ENCODE peak calls at places on chromosomes 4 and X, in five cellular contexts. I is fibroblast of the aortic adventitia, P is GM13977, M is body of pancreas, K is endothelial cell. B is an unnamed sample.

GRCh38 chrX:137052641-137053235 is 18.9 kb upstream of the GPR101 start:
- DNase-seq in I (no peak), P (no peak), M (peak), K (peak), B (no peak)

GRCh38 chrX:48897157-48897620 is 379 bp downstream of the TIMM17B start:
- DNase-seq in I (peak), P (no peak), M (peak), K (peak), B (peak)

GRCh38 chrX:31314921-31315320 is 243.1 kb upstream of the FTHL17 start:
- DNase-seq in I (peak), P (no peak), M (no peak), K (no peak), B (peak)

GRCh38 chr4:47106561-47106960 is 75.2 kb downstream of the GABRB1 start:
- DNase-seq in I (peak), P (no peak), M (no peak), K (no peak), B (no peak)

GRCh38 chrX:65407157-65407626 is 127.4 kb downstream of the LAS1L start:
- DNase-seq in I (no peak), P (no peak), M (no peak), K (no peak), B (no peak)

GRCh38 chrX:117543885-117544284 is 572.7 kb downstream of the KLHL13 start:
- DNase-seq in I (no peak), P (no peak), M (no peak), K (no peak), B (no peak)

GRCh38 chr4:187276786-187277408 is 553.2 kb upstream of the FAT1 start:
- DNase-seq in I (no peak), P (no peak), M (no peak), K (no peak), B (peak)

GRCh38 chr4:52273885-52274284 is 222.8 kb downstream of the SPATA18 start:
- DNase-seq in I (no peak), P (no peak), M (no peak), K (no peak), B (no peak)

GRCh38 chr4:54961357-54961975 is 163.9 kb downstream of the KDR start:
- DNase-seq in I (peak), P (peak), M (no peak), K (peak), B (peak)

GRCh38 chrX:18898091-18898490 is 85.8 kb downstream of the PHKA2 start:
- DNase-seq in I (no peak), P (no peak), M (no peak), K (no peak), B (no peak)
- TF ChIP-seq CTCF in I (no peak), P (no peak), M (no peak), K (no peak), B (no peak)

GRCh38 chr4:78956979-78957378 is 17.7 kb upstream of the PAQR3 start:
- DNase-seq in I (no peak), P (no peak), M (no peak), K (no peak), B (no peak)

GRCh38 chr4:78951862-78952472 is 12.7 kb upstream of the PAQR3 start:
- DNase-seq in I (peak), P (peak), M (no peak), K (peak), B (peak)

GRCh38 chr4:78949735-78950134 is 10.5 kb upstream of the PAQR3 start:
- DNase-seq in I (peak), P (no peak), M (no peak), K (no peak), B (no peak)

GRCh38 chr4:78953231-78953630 is 14.0 kb upstream of the PAQR3 start:
- DNase-seq in I (no peak), P (no peak), M (no peak), K (no peak), B (no peak)

DNA sequence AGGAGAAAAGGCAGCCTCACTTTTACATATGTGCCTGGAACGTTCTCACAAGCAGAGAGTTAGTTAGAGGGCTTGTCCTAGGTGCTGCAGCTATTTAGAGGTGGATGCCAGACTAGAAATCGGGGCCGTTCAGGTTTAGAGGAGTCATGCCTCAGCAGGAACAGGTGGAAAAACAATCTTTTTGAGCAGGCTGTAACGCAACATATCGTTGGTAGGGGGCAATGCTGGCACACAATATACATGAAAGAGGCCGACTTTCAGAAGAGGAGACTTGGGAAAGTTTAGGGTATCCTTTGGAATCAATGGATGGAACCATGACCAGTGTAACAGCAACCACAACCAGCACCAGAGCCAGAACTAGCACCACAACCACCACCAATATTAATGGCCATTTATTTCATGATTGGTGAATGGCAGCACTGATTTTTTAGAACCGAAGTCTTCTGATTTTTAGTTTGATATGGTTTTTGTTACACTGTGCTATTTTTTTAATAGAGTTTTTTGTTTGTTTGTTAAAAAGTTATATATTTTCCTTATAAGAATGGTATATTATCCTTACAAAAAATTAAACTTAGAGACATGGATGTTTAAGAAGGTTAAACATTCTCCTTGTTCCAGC is 14.9 kb upstream of the PAQR3 start:
- DNase-seq in I (no peak), P (no peak), M (peak), K (peak), B (peak)
- TF ChIP-seq CTCF in I (peak), P (peak), M (no peak), K (peak), B (peak)

GRCh38 chr4:48129307-48130014 is 4.6 kb downstream of the TXK start:
- DNase-seq in I (peak), P (no peak), M (peak), K (no peak), B (no peak)

GRCh38 chr4:48127231-48127881 is 6.7 kb downstream of the TXK start:
- DNase-seq in I (peak), P (no peak), M (no peak), K (no peak), B (no peak)

GRCh38 chr4:48126621-48127020 is 7.4 kb downstream of the TXK start:
- DNase-seq in I (no peak), P (no peak), M (no peak), K (no peak), B (no peak)

GRCh38 chr4:48130100-48130499 is 4.0 kb downstream of the TXK start:
- DNase-seq in I (peak), P (no peak), M (no peak), K (no peak), B (no peak)

GRCh38 chr4:48127882-48128394 is 6.1 kb downstream of the TXK start:
- DNase-seq in I (peak), P (peak), M (peak), K (peak), B (peak)
- TF ChIP-seq CTCF in I (peak), P (peak), M (peak), K (peak), B (peak)

GRCh38 chr4:1658581-1658980 is 25.5 kb downstream of the FAM53A start:
- DNase-seq in I (no peak), P (no peak), M (no peak), K (no peak), B (no peak)
- TF ChIP-seq CTCF in I (no peak), P (no peak), M (no peak), K (no peak), B (no peak)

GRCh38 chrX:21375795-21376069 is 1.5 kb downstream of the CNKSR2 start:
- DNase-seq in I (no peak), P (no peak), M (no peak), K (peak), B (no peak)
- TF ChIP-seq CTCF in I (no peak), P (no peak), M (no peak), K (no peak), B (no peak)

GRCh38 chr4:1261107-1261928 is 12.4 kb upstream of the CTBP1 start:
- DNase-seq in I (no peak), P (no peak), M (no peak), K (no peak), B (no peak)
- TF ChIP-seq CTCF in I (no peak), P (no peak), M (no peak), K (no peak), B (no peak)

B was measured in astrocyte of the spinal cord.